ENCODE peak calls at places on chromosomes 4 and X, in six cellular contexts. X is hepatocyte, E is right cardiac atrium, B is WERI-Rb-1, M is fibroblast of lung, Q is BE2C. C is an unnamed sample.

GRCh38 chr4:157014621-157015591 is 43.3 kb upstream of the PDGFC start:
- DNase-seq in X (peak), E (no peak), B (no peak), M (peak), Q (no peak), C (no peak)

GRCh38 chr4:89640620-89641366 is 196.2 kb downstream of the SNCA start:
- DNase-seq in X (peak), E (peak), B (peak), M (peak), Q (peak), C (peak)

GRCh38 chr4:153585021-153585420 is 99.1 kb upstream of the TLR2 start:
- DNase-seq in X (no peak), E (no peak), B (no peak), M (no peak), Q (no peak), C (no peak)

GRCh38 chr4:83369825-83370639 is 35.4 kb upstream of the HPSE start:
- DNase-seq in X (peak), E (no peak), B (no peak), M (peak), Q (no peak), C (no peak)

GRCh38 chr4:134905061-134905460 is 703.5 kb upstream of the PABPC4L start:
- DNase-seq in X (no peak), E (no peak), B (no peak), M (no peak), Q (no peak), C (no peak)

GRCh38 chr4:47553329-47554125 is 68.5 kb downstream of the ATP10D start:
- DNase-seq in X (no peak), E (no peak), B (no peak), M (no peak), Q (no peak), C (no peak)

GRCh38 chr4:10095296-10095991 is 21.2 kb downstream of the WDR1 start:
- DNase-seq in X (no peak), E (peak), B (no peak), M (no peak), Q (no peak), C (no peak)

GRCh38 chrX:53013291-53013690 is 35.3 kb upstream of the GPR173 start:
- DNase-seq in X (no peak), E (no peak), B (no peak), M (no peak), Q (no peak), C (no peak)

GRCh38 chrX:16386126-16386525 is 218.8 kb downstream of the MAGEB17 start:
- DNase-seq in X (no peak), E (no peak), B (no peak), M (peak), Q (no peak), C (peak)

GRCh38 chrX:21700967-21701366 is 42.8 kb upstream of the KLHL34 start:
- DNase-seq in X (no peak), E (no peak), B (no peak), M (no peak), Q (no peak), C (no peak)

GRCh38 chrX:100969936-100970335 is 428 bp downstream of the ARL13A start:
- DNase-seq in X (no peak), E (no peak), B (no peak), M (no peak), Q (peak), C (no peak)

GRCh38 chr4:74794341-74794801 is at the start of gene BTC:
- DNase-seq in X (peak), E (peak), B (peak), M (peak), Q (no peak), C (no peak)

GRCh38 chr4:74789518-74789917 is 4.8 kb downstream of the BTC start:
- DNase-seq in X (no peak), E (no peak), B (no peak), M (no peak), Q (no peak), C (no peak)

GRCh38 chr4:74790652-74791051 is 3.7 kb downstream of the BTC start:
- DNase-seq in X (no peak), E (no peak), B (no peak), M (no peak), Q (no peak), C (no peak)

GRCh38 chr4:74796631-74797030 is 2.3 kb upstream of the BTC start:
- DNase-seq in X (no peak), E (no peak), B (no peak), M (no peak), Q (no peak), C (no peak)

DNA sequence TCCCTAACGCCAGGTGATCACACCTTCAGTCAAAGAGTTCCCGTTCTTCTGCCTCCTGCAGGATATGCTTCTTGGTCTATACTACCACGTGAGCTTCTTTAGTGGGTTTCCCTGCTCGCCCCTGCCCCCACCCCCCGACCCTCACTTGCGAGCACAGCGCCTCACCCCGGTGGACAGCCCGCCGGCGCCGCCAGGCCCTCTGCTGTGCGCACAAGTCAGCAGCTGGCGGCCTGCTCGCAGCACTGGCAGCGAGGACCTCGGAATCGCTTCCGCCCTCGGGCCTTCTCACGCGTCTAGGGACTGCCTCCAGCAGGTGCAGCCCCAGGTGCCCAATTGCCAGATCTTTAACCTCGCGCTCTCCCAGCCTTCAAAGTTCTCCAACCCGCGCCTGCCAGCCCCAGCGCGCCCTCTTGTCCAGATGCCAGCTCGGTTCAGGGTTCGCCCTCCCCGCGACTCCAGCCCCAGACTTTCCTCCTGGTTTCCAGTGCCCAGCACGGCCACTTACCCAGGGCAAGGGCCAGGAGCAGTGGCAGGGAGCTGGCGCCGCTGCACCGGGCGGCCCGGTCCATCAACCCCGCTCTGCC is 474 bp downstream of the BTC start:
- DNase-seq in X (peak), E (peak), B (peak), M (peak), Q (peak), C (no peak)
- H3K4me3 ChIP-seq in X (peak), E (peak), B (peak), M (peak), Q (peak), C (peak)

DNA sequence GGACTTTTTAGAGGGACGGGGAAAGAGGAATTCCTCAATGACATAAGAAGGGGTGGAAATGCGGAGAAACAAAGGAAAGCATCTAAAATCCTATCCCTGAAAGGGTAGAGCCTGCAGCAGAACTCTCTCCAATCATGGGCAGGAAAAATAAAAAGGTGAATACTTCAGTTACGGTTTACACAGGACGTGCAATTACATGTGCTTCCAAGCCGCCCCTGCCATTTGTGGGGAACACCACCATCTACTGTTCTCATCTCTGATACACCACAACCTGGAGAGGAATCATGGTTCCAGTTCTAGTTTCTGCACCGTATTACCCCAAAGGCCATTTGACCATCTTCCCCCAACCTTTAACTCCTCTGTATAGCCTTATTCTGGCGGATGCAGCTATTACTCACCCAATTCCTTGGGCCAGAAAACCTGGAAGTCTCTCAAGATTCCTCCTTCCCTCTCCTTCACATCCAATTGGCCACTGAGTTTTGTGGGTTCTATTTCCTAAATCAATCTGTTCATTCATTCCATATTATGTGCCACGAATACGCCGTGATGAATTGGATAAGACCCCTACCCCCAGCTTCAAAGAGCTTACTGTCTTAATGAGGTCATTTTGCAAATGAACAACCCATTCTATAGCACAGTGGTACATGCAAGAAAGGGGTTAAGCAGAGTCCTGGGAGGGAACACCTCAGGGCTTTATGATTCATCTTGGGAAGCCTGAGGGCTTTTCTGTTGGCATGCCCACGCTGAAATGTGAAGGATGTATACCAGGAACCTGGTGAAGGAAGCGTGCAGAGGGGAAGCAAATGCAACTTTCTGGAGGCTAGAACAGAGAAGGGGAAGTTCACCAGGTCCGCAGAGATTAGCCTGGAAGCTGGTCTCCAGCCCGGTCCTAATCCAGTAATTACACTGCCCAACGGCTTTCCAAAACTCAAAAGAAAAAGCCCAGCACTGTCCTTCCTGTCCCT is 1.4 kb upstream of the MSL3 start:
- DNase-seq in X (peak), E (no peak), B (no peak), M (peak), Q (no peak), C (no peak)
- H3K4me3 ChIP-seq in X (no peak), E (peak), B (peak), M (no peak), Q (no peak), C (no peak)

DNA sequence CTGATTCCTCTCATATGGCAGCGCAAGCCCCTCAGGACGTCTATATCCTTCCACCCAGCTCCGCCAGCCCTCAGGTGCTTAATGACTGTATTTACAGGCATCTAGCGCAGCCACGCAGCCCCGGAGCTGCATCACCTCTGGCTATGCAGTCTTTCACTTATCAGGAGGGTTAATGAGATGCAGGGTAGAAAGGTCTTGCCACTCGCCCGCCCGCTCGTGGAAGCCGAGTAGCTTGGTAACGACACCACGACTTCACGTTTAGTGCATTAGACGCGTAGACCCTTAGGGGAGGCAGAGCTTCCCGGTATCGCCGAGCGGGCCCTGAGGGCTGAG is 1.5 kb upstream of the SLC16A2 start:
- DNase-seq in X (peak), E (no peak), B (peak), M (peak), Q (no peak), C (no peak)
- H3K4me3 ChIP-seq in X (peak), E (peak), B (peak), M (peak), Q (peak), C (peak)

GRCh38 chr4:133146192-133146573 is 2.9 kb upstream of the PCDH10 start:
- DNase-seq in X (no peak), E (no peak), B (no peak), M (no peak), Q (no peak), C (no peak)
- H3K4me3 ChIP-seq in X (peak), E (peak), B (peak), M (peak), Q (peak), C (peak)

DNA sequence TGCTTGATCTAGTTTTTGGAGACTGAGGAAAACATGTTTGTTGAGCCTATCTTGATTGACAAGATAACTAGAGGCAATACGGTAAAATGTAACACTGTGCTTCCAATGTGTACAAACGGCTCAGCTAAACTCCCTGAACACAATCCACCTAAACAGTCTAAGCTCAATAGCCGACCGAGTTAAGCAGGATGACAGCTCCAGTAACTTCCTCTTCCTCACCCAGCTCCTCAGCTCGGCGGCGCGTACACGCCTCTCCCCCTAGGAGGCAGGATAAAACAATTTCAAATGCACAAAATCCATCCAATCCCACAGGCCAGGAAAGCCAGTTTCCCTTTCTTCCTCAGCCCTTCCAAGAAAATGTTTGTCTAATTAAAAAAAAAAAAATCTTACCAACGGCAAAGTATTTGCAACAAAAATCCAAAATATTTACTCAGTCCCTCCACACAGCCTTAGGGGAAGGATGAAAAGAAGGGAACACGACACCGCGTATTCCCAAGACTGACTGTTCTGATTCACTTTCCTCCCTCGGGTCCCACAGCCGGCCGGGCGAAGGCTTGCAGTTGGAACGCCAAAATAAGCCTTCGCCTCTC is 996 bp downstream of the CNOT6L start:
- DNase-seq in X (peak), E (peak), B (peak), M (peak), Q (peak), C (peak)
- H3K4me3 ChIP-seq in X (peak), E (peak), B (peak), M (peak), Q (peak), C (peak)

C was measured in LNCaP clone FGC.